ENCODE peak calls at places on chromosomes 11 and 22, in ten cellular contexts. L is natural killer cell; E is caudate nucleus; I is ELR; P is stimulated activated naive B cell treated with anti-CD40 and anti-IgM and Interleukin-4, amounts not matched to agents 10 μg/mL and 1 μg/mL and 100 μg/mL, for 72 hours; T is GM04503; W is neural progenitor cell; B is EH; H is NCI-H2171; U is thoracic aorta. J is an unnamed sample.

GRCh38 chr22:22704156-22704946 is 59.9 kb downstream of the GGTLC2 start:
- DNase-seq in L (no peak), E (no peak), I (no peak), P (no peak), T (no peak), W (no peak), B (no peak), H (no peak), U (no peak), J (no peak)

GRCh38 chr22:17199131-17199731 is 20.0 kb downstream of the ADA2 start:
- DNase-seq in L (no peak), E (no peak), I (no peak), P (no peak), T (peak), W (peak), B (peak), H (no peak), U (no peak), J (peak)

GRCh38 chr11:128399186-128399585 is 188.2 kb downstream of the ETS1 start:
- DNase-seq in L (no peak), E (no peak), I (peak), P (no peak), T (peak), W (no peak), B (peak), H (no peak), U (no peak), J (no peak)

GRCh38 chr11:72015511-72016061 is 16.9 kb downstream of the IL18BP start:
- DNase-seq in L (no peak), E (no peak), I (peak), P (no peak), T (no peak), W (peak), B (no peak), H (no peak), U (no peak), J (no peak)

GRCh38 chr11:128379587-128380279 is 207.6 kb downstream of the ETS1 start:
- DNase-seq in L (no peak), E (no peak), I (peak), P (no peak), T (no peak), W (no peak), B (no peak), H (no peak), U (no peak), J (no peak)

GRCh38 chr11:7657306-7658025 is 15.8 kb downstream of the CYB5R2 start:
- DNase-seq in L (no peak), E (peak), I (peak), P (no peak), T (no peak), W (peak), B (peak), H (no peak), U (no peak), J (peak)

GRCh38 chr11:17063171-17064002 is 14.1 kb downstream of the RPS13 start:
- DNase-seq in L (no peak), E (peak), I (peak), P (peak), T (no peak), W (peak), B (peak), H (peak), U (no peak), J (no peak)

GRCh38 chr11:95392644-95393043 is 161.6 kb upstream of the SESN3 start:
- DNase-seq in L (no peak), E (no peak), I (no peak), P (no peak), T (no peak), W (no peak), B (no peak), H (no peak), U (no peak), J (no peak)

GRCh38 chr11:2076441-2076840 is 62.7 kb downstream of the IGF2 start:
- DNase-seq in L (no peak), E (no peak), I (no peak), P (no peak), T (no peak), W (no peak), B (no peak), H (no peak), U (no peak), J (no peak)

GRCh38 chr11:47507016-47507631 is 45.8 kb downstream of the CELF1 start:
- DNase-seq in L (no peak), E (no peak), I (no peak), P (no peak), T (peak), W (no peak), B (peak), H (no peak), U (no peak), J (no peak)